ENCODE peak calls at places on chromosomes 13 and 19, in five cellular contexts. T, W, K, P and I are unnamed samples.

GRCh38 chr13:99357149-99357596 is 50.0 kb upstream of the GPR183 start:
- DNase-seq in T (no peak), W (no peak), K (no peak), P (no peak), I (no peak)

GRCh38 chr13:77596777-77597176 is 61.3 kb downstream of the SCEL start:
- DNase-seq in T (no peak), W (no peak), K (no peak), P (no peak), I (no peak)

GRCh38 chr13:109843695-109844094 is 57.3 kb upstream of the IRS2 start:
- DNase-seq in T (no peak), W (no peak), K (no peak), P (no peak), I (no peak)

GRCh38 chr19:33274663-33275558 is 27.4 kb downstream of the CEBPA start:
- DNase-seq in T (no peak), W (no peak), K (no peak), P (no peak), I (peak; percentile 24)

GRCh38 chr13:93767917-93768422 is 541.4 kb downstream of the GPC6 start:
- DNase-seq in T (no peak), W (no peak), K (no peak), P (no peak), I (no peak)

GRCh38 chr13:97429681-97430081 is 4.3 kb upstream of the RAP2A start:
- DNase-seq in T (no peak), W (no peak), K (no peak), P (no peak), I (no peak)

GRCh38 chr19:861756-862528 is 2.5 kb downstream of the CFD start:
- DNase-seq in T (no peak), W (peak; percentile 73), K (peak; percentile 90), P (no peak), I (no peak)

GRCh38 chr13:53001444-53001843 is 27.2 kb upstream of the OLFM4 start:
- DNase-seq in T (no peak), W (no peak), K (peak; percentile 27), P (no peak), I (no peak)

DNA sequence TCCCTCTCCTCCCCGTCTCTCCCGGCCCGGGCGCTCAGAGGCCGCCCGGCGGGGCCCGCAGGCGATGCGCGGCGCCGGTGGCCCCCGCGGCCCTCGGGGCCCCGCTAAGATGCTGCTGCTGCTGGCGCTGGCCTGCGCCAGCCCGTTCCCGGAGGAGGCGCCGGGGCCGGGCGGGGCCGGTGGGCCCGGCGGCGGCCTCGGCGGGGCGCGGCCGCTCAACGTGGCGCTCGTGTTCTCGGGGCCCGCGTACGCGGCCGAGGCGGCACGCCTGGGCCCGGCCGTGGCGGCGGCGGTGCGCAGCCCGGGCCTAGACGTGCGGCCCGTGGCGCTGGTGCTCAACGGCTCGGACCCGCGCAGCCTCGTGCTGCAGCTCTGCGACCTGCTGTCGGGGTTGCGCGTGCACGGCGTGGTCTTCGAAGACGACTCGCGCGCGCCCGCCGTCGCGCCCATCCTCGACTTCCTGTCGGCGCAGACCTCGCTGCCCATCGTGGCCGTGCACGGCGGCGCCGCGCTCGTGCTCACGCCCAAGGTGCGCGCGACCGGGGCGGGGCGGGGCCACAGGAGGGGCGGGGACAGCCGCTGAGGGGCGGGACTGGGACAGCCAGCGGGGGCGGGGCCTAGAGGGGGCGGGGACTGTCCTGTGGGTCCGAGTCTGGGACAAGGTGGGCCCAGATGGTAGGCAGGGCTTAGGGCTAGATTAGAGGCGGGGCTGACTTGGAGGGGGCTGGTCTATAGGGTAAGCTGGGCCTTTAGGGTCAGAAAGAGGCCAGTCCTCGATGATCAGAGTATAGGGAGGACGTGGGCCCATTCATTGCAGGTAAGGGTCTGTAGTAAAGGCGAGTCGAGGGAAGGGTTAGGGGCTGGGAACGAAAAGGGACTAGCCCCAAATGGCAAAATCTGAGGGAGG is 5.1 kb downstream of the GRIN2D start:
- DNase-seq in T (peak; percentile 62), W (peak; percentile 93), K (peak; percentile 64), P (peak; percentile 46), I (peak; percentile 89)
- H3K27ac ChIP-seq in T (peak overlapping the region; percentile 63), W (peak overlapping the region; percentile 81), K (no peak overlapping the region), P (no peak overlapping the region), I (no peak overlapping the region)

DNA sequence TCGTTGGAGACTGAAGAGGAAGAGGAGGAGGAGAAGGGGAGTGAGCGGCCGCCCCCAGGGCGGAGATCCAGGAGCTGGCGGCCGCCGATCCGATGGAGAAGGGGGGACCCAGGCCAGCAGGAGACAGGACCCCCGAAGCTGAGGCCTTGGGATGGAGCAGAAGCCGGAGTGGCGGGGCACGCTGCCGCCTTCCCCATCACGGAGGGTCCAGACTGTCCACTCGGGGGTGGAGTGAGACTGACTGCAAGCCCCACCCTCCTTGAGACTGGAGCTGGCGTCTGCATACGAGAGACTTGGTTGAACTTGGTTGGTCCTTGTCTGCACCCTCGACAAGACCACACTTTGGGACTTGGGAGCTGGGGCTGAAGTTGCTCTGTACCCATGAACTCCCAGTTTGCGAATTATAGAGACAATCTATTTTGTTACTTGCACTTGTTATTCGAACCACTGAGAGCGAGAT is 1.8 kb downstream of the GADD45B start:
- DNase-seq in T (no peak), W (peak; percentile 48), K (peak; percentile 67), P (no peak), I (peak; percentile 69)
- H3K27ac ChIP-seq in T (peak overlapping the region; percentile 95), W (peak overlapping the region; percentile 40), K (peak overlapping the region; percentile 40), P (no peak overlapping the region), I (no peak overlapping the region)

GRCh38 chr19:39831679-39832078 is 2.3 kb downstream of the DYRK1B start:
- DNase-seq in T (no peak), W (no peak), K (no peak), P (no peak), I (no peak)
- H3K27ac ChIP-seq in T (peak overlapping the region; percentile 98), W (no peak overlapping the region), K (no peak overlapping the region), P (no peak overlapping the region), I (no peak overlapping the region)

GRCh38 chr19:5929179-5929578 is 15.1 kb downstream of the CAPS start:
- DNase-seq in T (no peak), W (no peak), K (no peak), P (no peak), I (no peak)

GRCh38 chr19:5929646-5930045 is 15.6 kb downstream of the CAPS start:
- DNase-seq in T (no peak), W (no peak), K (no peak), P (no peak), I (no peak)

GRCh38 chr19:5925830-5926459 is 11.9 kb downstream of the CAPS start:
- DNase-seq in T (no peak), W (no peak), K (no peak), P (no peak), I (no peak)

GRCh38 chr19:5926641-5927438 is 12.8 kb downstream of the CAPS start:
- DNase-seq in T (peak; percentile 64), W (no peak), K (no peak), P (no peak), I (peak; percentile 73)

GRCh38 chr19:5927439-5927821 is 13.4 kb downstream of the CAPS start:
- DNase-seq in T (no peak), W (no peak), K (no peak), P (no peak), I (no peak)
- H3K27ac ChIP-seq in T (peak overlapping the region; percentile 74), W (no peak overlapping the region), K (no peak overlapping the region), P (no peak overlapping the region), I (no peak overlapping the region)

GRCh38 chr13:75324413-75324940 is 157.5 kb downstream of the TBC1D4 start:
- DNase-seq in T (no peak), W (no peak), K (no peak), P (no peak), I (no peak)
- H3K27ac ChIP-seq in T (no peak overlapping the region), W (peak overlapping the region; percentile 57), K (no peak overlapping the region), P (peak overlapping the region; percentile 77), I (no peak overlapping the region)

DNA sequence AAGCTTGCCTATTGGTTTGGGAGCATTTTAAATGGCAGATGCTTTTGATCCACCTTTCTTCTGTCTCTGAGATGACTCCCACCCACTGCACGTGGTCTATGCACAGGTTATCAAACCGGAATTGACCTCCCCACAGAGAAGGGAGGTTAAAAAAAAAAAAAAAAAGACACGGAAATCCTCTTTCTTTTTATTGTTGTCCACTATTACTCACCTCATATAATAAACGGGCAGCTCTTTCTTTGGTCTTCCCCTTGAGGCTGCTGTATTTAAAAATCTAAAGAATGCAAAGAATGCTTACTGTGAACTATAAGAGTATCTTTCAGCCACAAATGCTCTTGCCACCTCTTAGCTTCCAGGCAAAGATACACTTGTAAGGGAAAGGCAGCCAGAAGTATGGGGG is 329.7 kb downstream of the NDFIP2 start:
- DNase-seq in T (no peak), W (no peak), K (no peak), P (no peak), I (no peak)
- H3K27ac ChIP-seq in T (no peak overlapping the region), W (no peak overlapping the region), K (no peak overlapping the region), P (no peak overlapping the region), I (no peak overlapping the region)

GRCh38 chr19:35214766-35215422 is 13.6 kb downstream of the FAM187B start:
- DNase-seq in T (no peak), W (no peak), K (no peak), P (no peak), I (no peak)
- H3K27ac ChIP-seq in T (peak overlapping the region; percentile 79), W (no peak overlapping the region), K (no peak overlapping the region), P (no peak overlapping the region), I (no peak overlapping the region)

DNA sequence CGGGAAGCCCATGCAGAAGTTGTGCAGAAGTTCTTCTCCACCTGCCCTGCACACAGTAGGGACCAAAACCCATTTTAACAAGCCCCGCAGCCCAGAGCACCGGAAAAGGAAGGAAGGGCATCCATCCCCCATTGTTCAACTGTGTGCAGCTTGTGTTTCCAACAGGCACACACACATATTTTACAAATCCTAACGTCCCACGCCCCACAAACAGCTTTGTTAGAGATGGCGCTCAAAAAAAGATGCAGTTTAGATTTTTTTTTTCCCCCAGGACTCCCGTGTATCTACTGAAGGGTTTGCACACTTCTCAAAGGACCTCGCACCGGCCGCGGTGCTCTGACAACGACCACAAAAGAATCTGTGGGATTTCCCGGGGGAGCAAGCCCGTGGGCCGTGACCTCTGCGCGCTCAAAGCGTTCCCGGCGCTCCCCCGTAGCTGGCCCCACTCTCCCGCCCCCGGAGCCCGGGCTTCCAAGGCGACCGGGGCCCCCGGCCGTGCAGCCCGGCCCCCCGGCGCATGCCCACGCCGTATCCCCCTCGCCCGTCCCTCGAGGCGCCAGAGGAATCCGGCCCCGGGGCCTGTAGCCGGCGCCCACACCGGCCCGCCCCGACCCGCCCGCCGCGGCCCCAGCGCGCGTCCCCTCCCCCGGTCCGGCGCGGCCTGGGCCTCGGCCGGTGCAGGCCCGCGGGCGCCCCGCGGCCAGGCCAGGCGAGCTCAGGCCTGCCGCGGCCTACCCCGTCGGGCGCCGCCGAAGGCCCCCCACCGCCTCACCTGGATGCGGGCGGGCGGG is 523 bp downstream of the ELAVL1 start:
- DNase-seq in T (no peak), W (peak; percentile 30), K (peak; percentile 70), P (peak; percentile 17), I (no peak)
- H3K27ac ChIP-seq in T (peak overlapping the region; percentile 91), W (peak overlapping the region; percentile 82), K (peak overlapping the region; percentile 59), P (no peak overlapping the region), I (peak overlapping the region; percentile 52)

DNA sequence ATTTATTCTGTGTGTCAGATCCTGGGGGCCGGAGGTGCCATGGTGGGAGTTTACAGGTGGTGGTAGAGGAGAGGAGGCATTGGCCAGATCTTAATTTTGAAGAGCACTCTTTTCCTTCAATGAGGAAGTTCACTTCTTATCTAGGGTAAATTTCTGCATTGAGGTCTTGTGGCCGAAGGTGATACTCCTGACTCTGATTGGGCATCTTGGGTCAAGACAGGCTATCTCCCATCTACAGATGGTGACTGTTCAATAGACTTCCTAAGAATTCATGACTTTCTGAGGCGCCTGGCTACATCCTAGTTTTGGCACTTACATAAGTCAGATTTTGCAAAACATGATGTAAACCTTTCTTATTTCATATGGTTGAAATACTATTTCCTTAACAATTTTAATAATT is 135.2 kb downstream of the SUCLA2 start:
- DNase-seq in T (no peak), W (no peak), K (no peak), P (no peak), I (no peak)
- H3K27ac ChIP-seq in T (no peak overlapping the region), W (no peak overlapping the region), K (no peak overlapping the region), P (no peak overlapping the region), I (no peak overlapping the region)